ENCODE peak calls at places on chromosomes 3 and 15, in seven cellular contexts. K, R, L, V, C, O and A are unnamed samples.

GRCh38 chr3:126030455-126030854 is 53.5 kb downstream of the SLC41A3 start:
- DNase-seq in L (no peak), C (no peak), R (no peak), K (no peak), O (no peak), V (no peak), A (no peak)

GRCh38 chr15:63986751-63987341 is 59.4 kb downstream of the DAPK2 start:
- DNase-seq in V (no peak), C (no peak), R (no peak), O (no peak), K (no peak), L (no peak), A (no peak)

GRCh38 chr3:184626942-184627341 is 65.4 kb downstream of the EPHB3 start:
- DNase-seq in K (no peak), L (no peak), V (no peak), O (no peak), R (no peak), C (no peak), A (no peak)

GRCh38 chr3:143648708-143649107 is 199.6 kb downstream of the SLC9A9 start:
- DNase-seq in L (no peak), O (no peak), K (peak), C (no peak), V (no peak), R (no peak), A (no peak)

GRCh38 chr3:185473290-185473815 is 25.5 kb downstream of the TMEM41A start:
- DNase-seq in O (no peak), R (no peak), C (no peak), L (no peak), V (no peak), K (peak), A (no peak)

GRCh38 chr15:60721706-60722105 is 242.8 kb upstream of the ICE2 start:
- DNase-seq in C (no peak), V (peak), O (no peak), L (no peak), R (no peak), K (no peak), A (no peak)

GRCh38 chr15:57403532-57403931 is 27.2 kb downstream of the CGNL1 start:
- DNase-seq in R (no peak), O (no peak), V (no peak), L (no peak), K (no peak), C (no peak), A (no peak)

GRCh38 chr3:88031543-88032148 is 27.2 kb downstream of the CGGBP1 start:
- DNase-seq in V (no peak), L (no peak), O (peak), C (no peak), R (no peak), K (peak), A (no peak)

GRCh38 chr15:90231028-90232017 is 2.4 kb downstream of the CIB1 start:
- DNase-seq in K (no peak), V (no peak), L (no peak), R (peak), C (peak), O (no peak), A (no peak)

GRCh38 chr3:111881480-111881879 is 22.4 kb downstream of the PHLDB2 start:
- DNase-seq in K (no peak), C (no peak), O (no peak), R (no peak), V (no peak), L (no peak), A (no peak)

GRCh38 chr15:40358492-40359353 is 704 bp downstream of the DISP2 start:
- DNase-seq in V (no peak), O (no peak), C (no peak), R (no peak), K (no peak), L (peak), A (no peak)

GRCh38 chr15:88898736-88899135 is 3.4 kb upstream of the HAPLN3 start:
- DNase-seq in V (no peak), K (no peak), C (no peak), O (no peak), R (no peak), L (no peak), A (no peak)

GRCh38 chr3:177893321-177893720 is 642.9 kb upstream of the KCNMB2 start:
- DNase-seq in C (no peak), L (no peak), V (no peak), O (no peak), R (no peak), K (peak), A (no peak)

GRCh38 chr15:62149729-62150128 is 15.4 kb downstream of the C2CD4B start:
- DNase-seq in R (no peak), V (no peak), O (no peak), L (no peak), K (no peak), C (no peak), A (no peak)

GRCh38 chr15:101368868-101369642 is 74.0 kb upstream of the SNRPA1 start:
- DNase-seq in O (no peak), K (no peak), C (no peak), R (no peak), V (no peak), L (no peak), A (no peak)

GRCh38 chr3:187188931-187189330 is 8.4 kb upstream of the RTP1 start:
- DNase-seq in R (no peak), C (no peak), O (no peak), L (no peak), V (no peak), K (no peak), A (no peak)

GRCh38 chr3:25427155-25428002 is 684 bp upstream of the RARB start:
- DNase-seq in V (no peak), R (no peak), C (no peak), O (no peak), K (peak), L (no peak), A (no peak)

GRCh38 chr3:8621872-8622271 is 22.7 kb downstream of the SSUH2 start:
- DNase-seq in L (no peak), C (no peak), O (peak), V (peak), K (no peak), R (no peak), A (no peak)

GRCh38 chr3:81496407-81497104 is 264.9 kb downstream of the GBE1 start:
- DNase-seq in C (no peak), R (no peak), L (no peak), O (no peak), K (no peak), V (no peak), A (no peak)

GRCh38 chr3:84904819-84905555 is 53.8 kb upstream of the CADM2 start:
- DNase-seq in L (peak), R (no peak), C (no peak), V (no peak), K (no peak), O (no peak), A (no peak)

GRCh38 chr3:172708905-172709775 is 1.7 kb downstream of the NCEH1 start:
- DNase-seq in C (no peak), R (no peak), V (no peak), K (no peak), O (no peak), L (no peak), A (no peak)

GRCh38 chr15:99306694-99307338 is 55.5 kb downstream of the LRRC28 start:
- DNase-seq in C (no peak), L (peak), R (no peak), V (no peak), O (no peak), K (no peak), A (no peak)

GRCh38 chr3:12972791-12973702 is 100.2 kb downstream of the IQSEC1 start:
- DNase-seq in K (no peak), C (no peak), V (no peak), O (no peak), L (no peak), R (no peak), A (no peak)

GRCh38 chr3:46690798-46691197 is 2.7 kb downstream of the ALS2CL start:
- DNase-seq in O (peak), L (no peak), C (no peak), K (peak), R (no peak), V (no peak), A (no peak)